ENCODE peak calls at places on chromosomes 4 and X, in four cellular contexts. M is HepG2, H is WTC11, T is K562. Q is an unnamed sample.
A peak's percentile ranks its signal among the peaks of the same experiment; 100 is the strongest.

GRCh38 chr4:94525993-94526740 is 74.4 kb downstream of the PDLIM5 start:
- DNase-seq in T (no peak), H (no peak), M (no peak), Q (no peak)

GRCh38 chr4:38313999-38314561 is 349.9 kb upstream of the KLF3 start:
- DNase-seq in H (no peak), T (peak; percentile 13), M (no peak), Q (no peak)

GRCh38 chrX:78545233-78545632 is 113.9 kb downstream of the RTL3 start:
- DNase-seq in M (no peak), T (no peak), H (no peak), Q (no peak)

GRCh38 chrX:23422912-23423311 is 88.3 kb downstream of the PTCHD1 start:
- DNase-seq in T (no peak), H (no peak), M (no peak), Q (no peak)

GRCh38 chr4:170004656-170005250 is 21.4 kb downstream of the MFAP3L start:
- DNase-seq in M (no peak), T (no peak), H (no peak), Q (no peak)

GRCh38 chr4:122669911-122670738 is 49.3 kb upstream of the IL21 start:
- DNase-seq in H (no peak), T (no peak), M (no peak), Q (no peak)

GRCh38 chrX:77160301-77160700 is 286.9 kb upstream of the FGF16 start:
- DNase-seq in T (no peak), H (peak; percentile 56), M (no peak), Q (no peak)

GRCh38 chrX:70444326-70445196 is at the start of gene DLG3:
- DNase-seq in T (peak; percentile 57), H (peak; percentile 65), M (no peak), Q (no peak)

GRCh38 chrX:40720386-40720785 is 15.0 kb downstream of the MED14 start:
- DNase-seq in M (no peak), T (no peak), H (no peak), Q (no peak)

GRCh38 chr4:184347251-184348239 is 126.8 kb downstream of the IRF2 start:
- DNase-seq in H (peak; percentile 59), M (no peak), T (peak; percentile 76), Q (peak; percentile 97)
- TF ChIP-seq NR2C2 in H (no peak), M (no peak), T (no peak), Q (no peak)

GRCh38 chrX:47063179-47063578 is 15.1 kb upstream of the RGN start:
- DNase-seq in H (no peak), T (no peak), M (peak; percentile 48), Q (no peak)

GRCh38 chrX:47061238-47061919 is 16.9 kb upstream of the RGN start:
- DNase-seq in H (no peak), T (no peak), M (no peak), Q (no peak)

GRCh38 chrX:47059142-47059874 is 18.9 kb upstream of the RGN start:
- DNase-seq in T (no peak), H (no peak), M (no peak), Q (no peak)

GRCh38 chrX:47060708-47061107 is 17.5 kb upstream of the RGN start:
- DNase-seq in M (no peak), T (no peak), H (no peak), Q (no peak)
- TF ChIP-seq NR2C2 in M (no peak), T (no peak), H (no peak), Q (no peak)

GRCh38 chrX:31127716-31128115 is 55.9 kb upstream of the FTHL17 start:
- DNase-seq in H (no peak), T (no peak), M (no peak), Q (no peak)

GRCh38 chrX:31128849-31129248 is 57.0 kb upstream of the FTHL17 start:
- DNase-seq in M (no peak), H (no peak), T (no peak), Q (no peak)

GRCh38 chrX:31124536-31124935 is 52.7 kb upstream of the FTHL17 start:
- DNase-seq in H (no peak), M (no peak), T (no peak), Q (no peak)

GRCh38 chrX:31123335-31123734 is 51.5 kb upstream of the FTHL17 start:
- DNase-seq in H (no peak), T (no peak), M (no peak), Q (no peak)

DNA sequence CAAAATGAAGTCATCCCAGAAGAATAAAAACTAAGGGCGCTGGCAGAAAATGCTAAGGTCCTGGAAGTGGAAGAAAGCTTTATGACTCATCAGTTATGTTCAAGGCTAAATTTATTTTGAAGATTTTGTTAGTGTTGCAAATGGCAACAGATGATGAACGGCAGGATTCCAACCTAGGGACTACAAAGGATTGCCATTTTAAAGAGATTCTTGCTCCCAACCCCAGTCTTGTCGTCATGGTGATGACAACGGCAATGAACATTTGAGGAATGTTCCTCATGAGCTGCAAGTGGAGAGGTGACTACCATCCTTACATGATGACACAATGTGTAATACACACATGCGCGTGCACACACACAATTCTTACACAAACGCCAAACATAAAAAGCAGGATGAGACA is 54.4 kb upstream of the FTHL17 start:
- DNase-seq in M (no peak), T (no peak), H (no peak), Q (no peak)
- TF ChIP-seq NR2C2 in M (no peak), T (no peak), H (no peak), Q (no peak)

GRCh38 chr4:104940927-104941326 is 205.7 kb upstream of the TET2 start:
- DNase-seq in H (no peak), T (no peak), M (no peak), Q (no peak)
- TF ChIP-seq NR2C2 in H (no peak), T (no peak), M (no peak), Q (no peak)

DNA sequence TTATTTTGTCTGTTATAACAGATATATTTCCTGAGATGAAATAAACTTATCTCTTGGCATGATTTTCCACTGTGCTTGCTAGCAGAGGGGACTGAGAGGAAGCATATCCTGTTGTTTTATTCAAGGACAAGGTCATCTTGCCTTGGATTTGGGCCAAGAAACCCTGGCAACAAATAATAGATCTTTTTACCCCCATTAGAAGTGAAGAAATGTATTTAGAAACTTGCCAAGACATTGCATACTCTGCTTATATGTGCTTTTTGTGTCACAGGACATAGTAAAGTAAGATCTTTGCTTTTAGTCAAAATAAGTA is 170.2 kb downstream of the RAPGEF2 start:
- DNase-seq in M (peak; percentile 67), H (no peak), T (peak; percentile 7), Q (no peak)
- TF ChIP-seq NR2C2 in M (no peak), H (no peak), T (no peak), Q (no peak)

GRCh38 chr4:85500110-85500867 is 25.3 kb downstream of the ARHGAP24 start:
- DNase-seq in T (no peak), M (no peak), H (no peak), Q (no peak)

GRCh38 chr4:85496933-85497332 is 22.0 kb downstream of the ARHGAP24 start:
- DNase-seq in M (no peak), H (no peak), T (no peak), Q (no peak)

GRCh38 chr4:85496146-85496849 is 21.3 kb downstream of the ARHGAP24 start:
- DNase-seq in M (no peak), T (no peak), H (no peak), Q (no peak)

GRCh38 chr4:85499573-85499972 is 24.6 kb downstream of the ARHGAP24 start:
- DNase-seq in H (no peak), M (no peak), T (no peak), Q (no peak)

DNA sequence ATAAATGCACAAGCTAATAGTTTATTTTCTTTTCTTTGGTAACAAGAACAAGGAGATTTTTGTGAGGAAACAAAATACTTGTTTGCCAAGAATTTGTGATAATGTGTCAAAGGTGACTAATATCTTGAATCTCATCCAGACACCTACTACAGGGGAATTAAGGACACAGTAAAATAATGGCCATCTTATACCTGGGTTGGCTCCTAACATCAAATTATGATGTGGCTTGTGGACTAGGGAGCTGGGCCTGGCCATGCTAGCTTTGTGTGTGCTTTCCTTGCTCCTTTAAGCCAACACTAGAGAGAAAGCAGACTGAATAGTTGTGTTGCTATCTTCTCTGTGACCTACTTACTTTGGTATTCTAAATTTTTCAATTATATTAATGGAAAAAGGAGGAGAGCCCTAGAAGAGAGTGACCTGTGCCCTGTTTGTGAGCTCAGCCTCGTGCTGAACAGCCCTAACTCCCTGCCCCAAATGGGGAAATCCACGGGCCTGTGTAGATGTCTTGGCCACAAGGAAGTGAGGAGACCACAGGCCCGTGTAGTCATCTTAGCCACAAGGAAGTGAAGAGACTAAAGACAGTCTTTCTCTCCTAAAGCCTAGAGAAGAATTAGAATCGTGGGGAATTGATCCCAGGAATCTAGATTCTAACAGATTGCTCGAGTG is 23.3 kb downstream of the ARHGAP24 start:
- DNase-seq in T (no peak), M (no peak), H (no peak), Q (peak; percentile 40)
- TF ChIP-seq NR2C2 in T (no peak), M (no peak), H (no peak), Q (no peak)

GRCh38 chrX:44439242-44439641 is 95.8 kb upstream of the EFHC2 start:
- DNase-seq in T (no peak), H (no peak), M (no peak), Q (no peak)
- TF ChIP-seq NR2C2 in T (no peak), H (no peak), M (no peak), Q (no peak)

GRCh38 chr4:121411151-121411744 is 30.4 kb upstream of the QRFPR start:
- DNase-seq in T (no peak), M (no peak), H (no peak), Q (no peak)
- TF ChIP-seq NR2C2 in T (no peak), M (no peak), H (no peak), Q (no peak)

GRCh38 chr4:138037716-138038115 is 204.4 kb downstream of the SLC7A11 start:
- DNase-seq in M (no peak), T (no peak), H (no peak), Q (no peak)
- TF ChIP-seq NR2C2 in M (no peak), T (no peak), H (no peak), Q (no peak)

GRCh38 chr4:157776930-157777329 is 395.9 kb downstream of the GASK1B start:
- DNase-seq in M (no peak), H (no peak), T (no peak), Q (no peak)

GRCh38 chr4:157775971-157776370 is 396.9 kb downstream of the GASK1B start:
- DNase-seq in H (no peak), M (no peak), T (no peak), Q (no peak)

GRCh38 chr4:157781361-157781760 is 391.5 kb downstream of the GASK1B start:
- DNase-seq in M (no peak), T (no peak), H (no peak), Q (no peak)

GRCh38 chr4:157779084-157779483 is 393.7 kb downstream of the GASK1B start:
- DNase-seq in H (no peak), M (no peak), T (no peak), Q (no peak)
- TF ChIP-seq NR2C2 in H (no peak), M (no peak), T (no peak), Q (no peak)

Q was measured in GM12878.